ENCODE peak calls at places on chromosomes 11 and 22, in four cellular contexts. X is endodermal cell, W is K562, J is spleen. M is an unnamed sample. For H3K9me3, the result is how much of the 10 kb centered on the place peaks cover.

GRCh38 chr22:36027579-36027959 is 1.1 kb downstream of the RBFOX2 start:
- DNase-seq in X (no peak), W (no peak), J (no peak), M (peak)

GRCh38 chr11:71307811-71308645 is 55.7 kb upstream of the SHANK2 start:
- DNase-seq in X (peak), W (no peak), J (peak), M (no peak)

GRCh38 chr22:22408269-22408668 is 100.3 kb downstream of the ZNF280B start:
- DNase-seq in X (no peak), W (no peak), J (no peak), M (no peak)

GRCh38 chr22:42969348-42969975 is 45.5 kb downstream of the PACSIN2 start:
- DNase-seq in X (no peak), W (no peak), J (no peak), M (no peak)

GRCh38 chr11:4626207-4627105 is 10.8 kb upstream of the OR51D1 start:
- DNase-seq in X (peak), W (peak), J (no peak), M (peak)

GRCh38 chr11:133133053-133133452 is 399.2 kb downstream of the OPCML start:
- DNase-seq in X (no peak), W (no peak), J (no peak), M (no peak)

GRCh38 chr22:37752189-37753061 is 55.3 kb upstream of the GCAT start:
- DNase-seq in X (peak), W (no peak), J (peak), M (peak)

GRCh38 chr11:133157180-133157579 is 375.1 kb downstream of the OPCML start:
- DNase-seq in X (peak), W (no peak), J (no peak), M (no peak)

GRCh38 chr22:22030493-22031182 is 48.1 kb upstream of the TOP3B start:
- DNase-seq in X (peak), W (peak), J (peak), M (peak)

GRCh38 chr11:119758291-119758690 is 29.3 kb upstream of the NECTIN1 start:
- DNase-seq in X (no peak), W (no peak), J (peak), M (no peak)

GRCh38 chr22:36589856-36590255 is 60.9 kb upstream of the EIF3D start:
- DNase-seq in X (peak), W (no peak), J (peak), M (no peak)

GRCh38 chr11:117017456-117017855 is 80.8 kb downstream of the SIK3 start:
- DNase-seq in X (no peak), W (no peak), J (no peak), M (no peak)
- H3K4me3 ChIP-seq in X (no peak), W (no peak), J (no peak), M (no peak)

GRCh38 chr11:70268526-70268925 is 2.0 kb upstream of the PPFIA1 start:
- DNase-seq in X (no peak), W (no peak), J (peak), M (no peak)

GRCh38 chr11:70265341-70265740 is 5.1 kb upstream of the PPFIA1 start:
- DNase-seq in X (no peak), W (no peak), J (no peak), M (no peak)

GRCh38 chr11:70270104-70270876 is at the start of gene PPFIA1:
- DNase-seq in X (peak), W (peak), J (peak), M (peak)

GRCh38 chr11:70270877-70271634 is 566 bp downstream of the PPFIA1 start:
- DNase-seq in X (peak), W (peak), J (peak), M (peak)

GRCh38 chr11:70267405-70267950 is 3.0 kb upstream of the PPFIA1 start:
- DNase-seq in X (no peak), W (no peak), J (no peak), M (no peak)
- H3K27ac ChIP-seq in X (no peak), W (no peak), J (no peak), M (no peak)

GRCh38 chr22:48568736-48569330 is 1258.8 kb downstream of the BRD1 start:
- DNase-seq in X (no peak), W (no peak), J (no peak), M (no peak)

GRCh38 chr22:48573766-48574165 is 1253.9 kb downstream of the BRD1 start:
- DNase-seq in X (no peak), W (no peak), J (no peak), M (no peak)

GRCh38 chr22:48572951-48573350 is 1254.7 kb downstream of the BRD1 start:
- DNase-seq in X (no peak), W (no peak), J (no peak), M (no peak)

GRCh38 chr22:48569476-48570233 is 1258.0 kb downstream of the BRD1 start:
- DNase-seq in X (no peak), W (no peak), J (no peak), M (no peak)

DNA sequence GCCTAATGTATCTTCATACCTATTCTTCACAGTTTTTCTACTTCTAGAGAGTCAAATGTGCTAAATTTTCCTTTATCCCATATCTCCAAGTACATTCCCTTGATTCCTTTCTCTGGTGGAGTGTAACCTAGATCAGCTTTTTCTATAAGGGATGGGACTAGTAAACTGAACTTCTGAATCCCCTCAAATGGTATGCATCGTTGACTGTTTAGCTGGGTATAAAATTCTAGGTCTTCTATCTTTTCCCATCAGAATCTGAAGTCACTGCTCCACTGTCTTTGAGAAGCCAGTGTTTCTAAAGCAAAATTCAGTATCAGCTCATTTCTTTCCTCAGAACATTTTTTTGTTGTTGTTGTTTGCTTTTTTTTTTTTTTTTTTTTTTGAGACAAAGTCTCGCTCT is 1256.8 kb downstream of the BRD1 start:
- DNase-seq in X (no peak), W (no peak), J (no peak), M (no peak)
- H3K9me3 ChIP-seq in X (under half), W (under half), J (under half), M (under half)

GRCh38 chr11:103871923-103872551 is 164.4 kb upstream of the DDI1 start:
- DNase-seq in X (no peak), W (no peak), J (no peak), M (no peak)
- H3K4me3 ChIP-seq in X (no peak), W (no peak), J (no peak), M (no peak)

GRCh38 chr11:7905961-7906429 is 25.1 kb downstream of the OR10A6 start:
- DNase-seq in X (peak), W (no peak), J (no peak), M (no peak)
- H3K27ac ChIP-seq in X (peak), W (no peak), J (no peak), M (no peak)

GRCh38 chr11:134571301-134571700 is 159.3 kb upstream of the B3GAT1 start:
- DNase-seq in X (peak), W (no peak), J (no peak), M (no peak)

GRCh38 chr11:134574947-134575346 is 162.9 kb upstream of the B3GAT1 start:
- DNase-seq in X (peak), W (no peak), J (peak), M (no peak)

GRCh38 chr11:134573857-134574256 is 161.8 kb upstream of the B3GAT1 start:
- DNase-seq in X (peak), W (no peak), J (no peak), M (no peak)

GRCh38 chr11:134574425-134574824 is 162.4 kb upstream of the B3GAT1 start:
- DNase-seq in X (peak), W (no peak), J (peak), M (no peak)

GRCh38 chr11:134572741-134573675 is 161.0 kb upstream of the B3GAT1 start:
- DNase-seq in X (peak), W (no peak), J (peak), M (no peak)
- H3K9me3 ChIP-seq in X (under half), W (under half), J (under half), M (under half)

GRCh38 chr22:40179535-40179934 is 1.8 kb downstream of the TNRC6B start:
- DNase-seq in X (no peak), W (no peak), J (no peak), M (no peak)

GRCh38 chr22:40181323-40181722 is 3.6 kb downstream of the TNRC6B start:
- DNase-seq in X (no peak), W (no peak), J (no peak), M (no peak)

GRCh38 chr22:40180403-40180802 is 2.7 kb downstream of the TNRC6B start:
- DNase-seq in X (no peak), W (no peak), J (no peak), M (no peak)

GRCh38 chr22:40182231-40182835 is 4.6 kb downstream of the TNRC6B start:
- DNase-seq in X (no peak), W (no peak), J (no peak), M (no peak)

DNA sequence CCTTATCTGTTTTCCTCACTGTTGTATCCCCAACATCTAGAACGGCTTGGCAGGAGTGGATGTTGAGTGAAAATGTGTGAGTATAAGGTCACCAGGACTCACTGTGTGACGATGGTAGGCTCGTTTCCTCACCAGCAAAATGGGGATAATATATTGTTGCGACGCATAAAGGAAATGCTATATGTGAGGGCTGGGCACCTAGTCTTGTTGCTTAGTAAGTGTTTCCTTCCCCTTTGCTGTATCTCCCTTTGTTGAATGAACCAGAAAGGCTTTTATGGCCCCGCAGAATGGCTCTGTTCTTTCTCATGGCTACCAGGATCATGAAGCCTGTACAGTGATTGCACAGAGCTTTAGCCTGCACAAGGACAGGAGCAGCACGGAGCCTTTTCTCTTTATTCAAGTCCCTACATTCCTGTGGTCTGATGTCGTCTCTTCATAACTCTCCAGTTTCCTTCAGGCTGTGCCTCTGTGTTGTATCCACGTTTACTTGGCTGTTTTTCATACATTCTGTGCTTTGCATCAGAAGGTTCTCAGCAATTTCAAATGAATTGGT is 5.4 kb downstream of the TNRC6B start:
- DNase-seq in X (no peak), W (no peak), J (no peak), M (peak)
- H3K4me3 ChIP-seq in X (peak), W (peak), J (peak), M (no peak)

GRCh38 chr11:124945826-124946225 is 8.2 kb upstream of the CCDC15 start:
- DNase-seq in X (no peak), W (no peak), J (no peak), M (no peak)
- H3K27ac ChIP-seq in X (no peak), W (no peak), J (no peak), M (no peak)

GRCh38 chr22:48106715-48107259 is 1344.3 kb downstream of the TBC1D22A start:
- DNase-seq in X (no peak), W (no peak), J (no peak), M (no peak)
- H3K9me3 ChIP-seq in X (under half), W (under half), J (under half), M (under half)

M was measured in transverse colon.